ENCODE peak calls at places on chromosomes 7 and 10, in six cellular contexts. One of them, this sample, is unnamed.

GRCh38 chr7:134931487-134931886 is 54.8 kb upstream of the AGBL3 start:
- DNase-seq in GM23338: no peak
- DNase-seq in hepatocyte: no peak
- DNase-seq in HCT116: no peak
- DNase-seq in PC-3: no peak
- DNase-seq in neural progenitor cell: no peak
- DNase-seq in this sample: peak; percentile 54

GRCh38 chr10:2908851-2909630 is 158.3 kb upstream of the PFKP start:
- DNase-seq in hepatocyte: no peak
- DNase-seq in GM23338: no peak
- DNase-seq in PC-3: no peak
- DNase-seq in neural progenitor cell: no peak
- DNase-seq in HCT116: no peak
- DNase-seq in this sample: no peak

GRCh38 chr7:104341545-104341944 is 13.1 kb downstream of the LHFPL3 start:
- DNase-seq in GM23338: peak; percentile 81
- DNase-seq in PC-3: peak; percentile 4
- DNase-seq in HCT116: no peak
- DNase-seq in neural progenitor cell: peak; percentile 50
- DNase-seq in hepatocyte: peak; percentile 29
- DNase-seq in this sample: no peak

GRCh38 chr7:7352845-7353244 is 170.5 kb downstream of the C1GALT1 start:
- DNase-seq in hepatocyte: peak; percentile 10
- DNase-seq in PC-3: peak; percentile 68
- DNase-seq in HCT116: no peak
- DNase-seq in GM23338: peak; percentile 84
- DNase-seq in neural progenitor cell: no peak
- DNase-seq in this sample: no peak

GRCh38 chr10:70617798-70618568 is 15.4 kb upstream of the PRF1 start:
- DNase-seq in HCT116: no peak
- DNase-seq in PC-3: peak; percentile 54
- DNase-seq in GM23338: no peak
- DNase-seq in neural progenitor cell: no peak
- DNase-seq in hepatocyte: no peak
- DNase-seq in this sample: peak; percentile 84

GRCh38 chr7:107715531-107715930 is 28.4 kb upstream of the CBLL1 start:
- DNase-seq in HCT116: no peak
- DNase-seq in PC-3: peak; percentile 53
- DNase-seq in GM23338: no peak
- DNase-seq in hepatocyte: no peak
- DNase-seq in neural progenitor cell: no peak
- DNase-seq in this sample: no peak

GRCh38 chr7:55556492-55556891 is 15.8 kb downstream of the VOPP1 start:
- DNase-seq in HCT116: no peak
- DNase-seq in hepatocyte: no peak
- DNase-seq in GM23338: no peak
- DNase-seq in neural progenitor cell: no peak
- DNase-seq in PC-3: peak; percentile 45
- DNase-seq in this sample: no peak

GRCh38 chr10:57260175-57260574 is 899.1 kb upstream of the ZWINT start:
- DNase-seq in hepatocyte: no peak
- DNase-seq in HCT116: no peak
- DNase-seq in PC-3: peak; percentile 63
- DNase-seq in neural progenitor cell: no peak
- DNase-seq in GM23338: no peak
- DNase-seq in this sample: no peak

GRCh38 chr10:110959379-110960332 is 40.3 kb downstream of the SHOC2 start:
- DNase-seq in hepatocyte: no peak
- DNase-seq in GM23338: no peak
- DNase-seq in HCT116: no peak
- DNase-seq in neural progenitor cell: no peak
- DNase-seq in PC-3: no peak
- DNase-seq in this sample: peak; percentile 18

GRCh38 chr7:130875265-130875741 is 141.3 kb upstream of the KLF14 start:
- DNase-seq in PC-3: peak; percentile 71
- DNase-seq in HCT116: no peak
- DNase-seq in neural progenitor cell: peak; percentile 73
- DNase-seq in GM23338: peak; percentile 87
- DNase-seq in hepatocyte: peak; percentile 71
- DNase-seq in this sample: peak; percentile 58

GRCh38 chr10:88989824-88990527 is 622 bp upstream of the FAS start:
- DNase-seq in HCT116: no peak
- DNase-seq in PC-3: peak; percentile 47
- DNase-seq in neural progenitor cell: no peak
- DNase-seq in hepatocyte: peak; percentile 58
- DNase-seq in GM23338: no peak
- DNase-seq in this sample: peak; percentile 95

GRCh38 chr10:52226448-52226847 is 87.6 kb upstream of the DKK1 start:
- DNase-seq in GM23338: no peak
- DNase-seq in hepatocyte: no peak
- DNase-seq in PC-3: peak; percentile 83
- DNase-seq in HCT116: no peak
- DNase-seq in neural progenitor cell: no peak
- DNase-seq in this sample: peak; percentile 74

GRCh38 chr7:18086165-18087030 is 58.8 kb upstream of the PRPS1L1 start:
- DNase-seq in GM23338: peak; percentile 59
- DNase-seq in HCT116: no peak
- DNase-seq in neural progenitor cell: peak; percentile 80
- DNase-seq in hepatocyte: peak; percentile 45
- DNase-seq in PC-3: peak; percentile 36
- DNase-seq in this sample: peak; percentile 47

GRCh38 chr7:131489196-131489595 is 67.2 kb downstream of the PODXL start:
- DNase-seq in GM23338: no peak
- DNase-seq in hepatocyte: no peak
- DNase-seq in PC-3: no peak
- DNase-seq in HCT116: no peak
- DNase-seq in neural progenitor cell: no peak
- DNase-seq in this sample: no peak

GRCh38 chr10:109253306-109253705 is 670.0 kb downstream of the XPNPEP1 start:
- DNase-seq in hepatocyte: no peak
- DNase-seq in neural progenitor cell: no peak
- DNase-seq in PC-3: no peak
- DNase-seq in GM23338: no peak
- DNase-seq in HCT116: no peak
- DNase-seq in this sample: no peak

GRCh38 chr7:2191026-2191425 is 41.7 kb downstream of the MAD1L1 start:
- DNase-seq in PC-3: no peak
- DNase-seq in hepatocyte: no peak
- DNase-seq in HCT116: no peak
- DNase-seq in neural progenitor cell: no peak
- DNase-seq in GM23338: no peak
- DNase-seq in this sample: no peak

GRCh38 chr10:10528563-10528910 is 489.1 kb upstream of the CELF2 start:
- DNase-seq in neural progenitor cell: no peak
- DNase-seq in GM23338: no peak
- DNase-seq in PC-3: no peak
- DNase-seq in HCT116: no peak
- DNase-seq in hepatocyte: no peak
- DNase-seq in this sample: peak; percentile 35

DNA sequence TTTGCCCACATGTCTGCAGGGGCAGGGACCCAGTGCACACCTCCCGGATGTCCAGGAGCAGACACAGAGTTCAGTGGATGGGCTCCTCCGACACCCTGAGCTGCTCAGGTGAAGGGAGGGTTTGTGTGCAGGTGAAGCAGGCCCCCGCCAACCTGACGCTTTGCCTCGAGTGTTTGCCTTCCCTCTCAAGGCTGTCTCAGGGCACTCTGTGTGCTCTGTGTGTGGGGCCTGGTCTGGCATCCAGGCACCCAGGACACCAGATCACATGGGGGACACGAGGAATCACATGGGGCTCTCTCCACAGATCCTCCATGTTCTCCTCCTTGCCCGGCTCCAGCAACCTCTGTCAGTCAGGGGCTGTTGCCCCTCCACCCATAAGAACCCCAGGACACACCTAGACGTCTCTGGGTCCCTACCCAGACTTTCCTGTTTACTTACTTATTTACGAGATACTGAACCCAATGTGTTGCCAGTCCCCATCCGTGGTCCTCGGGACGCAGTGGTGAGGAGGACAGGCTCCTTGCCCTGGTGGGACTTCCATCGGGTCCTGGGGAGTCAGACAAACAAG is 99.5 kb downstream of the HTR5A start:
- DNase-seq in neural progenitor cell: no peak
- DNase-seq in HCT116: no peak
- DNase-seq in GM23338: no peak
- DNase-seq in hepatocyte: no peak
- DNase-seq in PC-3: no peak
- DNase-seq in this sample: no peak
- TF ChIP-seq EZH2phosphoT487 in neural progenitor cell: no peak
- TF ChIP-seq EZH2phosphoT487 in HCT116: no peak
- TF ChIP-seq EZH2phosphoT487 in GM23338: no peak
- TF ChIP-seq EZH2phosphoT487 in hepatocyte: no peak
- TF ChIP-seq EZH2phosphoT487 in PC-3: no peak
- TF ChIP-seq EZH2phosphoT487 in this sample: no peak

GRCh38 chr7:136114966-136115762 is 138.0 kb upstream of the MTPN start:
- DNase-seq in PC-3: peak; percentile 72
- DNase-seq in HCT116: peak; percentile 13
- DNase-seq in GM23338: peak; percentile 86
- DNase-seq in hepatocyte: peak; percentile 61
- DNase-seq in neural progenitor cell: peak; percentile 67
- DNase-seq in this sample: peak; percentile 62
- H2AFZ ChIP-seq in PC-3: no peak overlapping the region
- H2AFZ ChIP-seq in HCT116: no peak overlapping the region
- H2AFZ ChIP-seq in GM23338: peak overlapping the region; percentile 88
- H2AFZ ChIP-seq in hepatocyte: no peak overlapping the region
- H2AFZ ChIP-seq in neural progenitor cell: no peak overlapping the region
- H2AFZ ChIP-seq in this sample: no peak overlapping the region

GRCh38 chr7:75866497-75867389 is 12.1 kb upstream of the RHBDD2 start:
- DNase-seq in GM23338: peak; percentile 90
- DNase-seq in hepatocyte: peak; percentile 76
- DNase-seq in neural progenitor cell: peak; percentile 85
- DNase-seq in HCT116: peak; percentile 48
- DNase-seq in PC-3: peak; percentile 66
- DNase-seq in this sample: peak; percentile 77
- TF ChIP-seq EZH2phosphoT487 in GM23338: no peak
- TF ChIP-seq EZH2phosphoT487 in hepatocyte: no peak
- TF ChIP-seq EZH2phosphoT487 in neural progenitor cell: no peak
- TF ChIP-seq EZH2phosphoT487 in HCT116: no peak
- TF ChIP-seq EZH2phosphoT487 in PC-3: no peak
- TF ChIP-seq EZH2phosphoT487 in this sample: no peak

DNA sequence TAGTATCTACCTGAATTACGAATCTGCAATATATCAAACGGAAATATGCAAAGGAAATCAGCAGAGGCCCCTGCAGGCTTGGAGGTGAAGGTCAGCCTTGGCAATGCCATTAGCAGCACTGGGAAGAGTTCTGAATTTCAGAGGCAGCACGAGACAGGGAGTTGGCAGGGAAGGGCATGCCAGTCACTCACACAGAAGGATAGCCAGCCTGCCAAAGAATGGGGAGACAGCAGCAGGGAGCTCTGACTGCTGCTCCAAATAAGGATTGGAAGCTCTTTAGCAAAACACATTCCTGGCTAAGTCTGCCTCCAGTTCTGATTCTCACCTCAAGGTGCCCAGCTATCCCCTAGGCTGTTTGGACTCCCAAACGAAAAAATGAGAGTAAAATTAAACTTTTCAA is 188.0 kb downstream of the PDE1C start:
- DNase-seq in GM23338: peak; percentile 56
- DNase-seq in neural progenitor cell: peak; percentile 15
- DNase-seq in PC-3: no peak
- DNase-seq in HCT116: no peak
- DNase-seq in hepatocyte: no peak
- DNase-seq in this sample: peak; percentile 44
- H2AFZ ChIP-seq in GM23338: no peak overlapping the region
- H2AFZ ChIP-seq in neural progenitor cell: no peak overlapping the region
- H2AFZ ChIP-seq in PC-3: peak overlapping the region; percentile 22
- H2AFZ ChIP-seq in HCT116: no peak overlapping the region
- H2AFZ ChIP-seq in hepatocyte: no peak overlapping the region
- H2AFZ ChIP-seq in this sample: no peak overlapping the region

DNA sequence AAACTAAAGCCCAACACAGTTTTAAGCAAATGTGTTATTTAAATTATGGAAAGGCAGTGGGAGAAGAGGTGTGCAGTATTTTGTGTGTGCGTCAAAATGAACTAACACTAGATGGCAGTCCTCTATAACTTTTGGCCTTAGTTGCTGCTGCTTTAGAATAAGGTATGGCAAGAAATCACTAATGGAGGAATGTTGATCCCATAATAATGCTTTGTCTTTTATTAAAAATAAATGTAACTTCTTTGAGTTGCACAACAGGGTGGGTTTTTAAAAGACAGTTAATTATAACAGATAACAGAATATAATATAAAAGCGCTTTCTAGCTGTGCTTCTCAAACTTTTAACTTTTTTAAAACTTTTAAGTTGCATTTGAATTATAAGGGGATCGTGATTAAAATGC is 56.4 kb downstream of the BBS9 start:
- DNase-seq in hepatocyte: peak; percentile 56
- DNase-seq in PC-3: peak; percentile 70
- DNase-seq in GM23338: peak; percentile 77
- DNase-seq in neural progenitor cell: peak; percentile 56
- DNase-seq in HCT116: peak; percentile 34
- DNase-seq in this sample: peak; percentile 65
- TF ChIP-seq EZH2phosphoT487 in hepatocyte: no peak
- TF ChIP-seq EZH2phosphoT487 in PC-3: no peak
- TF ChIP-seq EZH2phosphoT487 in GM23338: no peak
- TF ChIP-seq EZH2phosphoT487 in neural progenitor cell: no peak
- TF ChIP-seq EZH2phosphoT487 in HCT116: no peak
- TF ChIP-seq EZH2phosphoT487 in this sample: no peak

GRCh38 chr7:66522518-66522917 is 106.2 kb upstream of the KCTD7 start:
- DNase-seq in hepatocyte: no peak
- DNase-seq in HCT116: no peak
- DNase-seq in neural progenitor cell: no peak
- DNase-seq in GM23338: peak; percentile 45
- DNase-seq in PC-3: peak; percentile 16
- DNase-seq in this sample: peak; percentile 36

GRCh38 chr7:66524738-66525137 is 103.9 kb upstream of the KCTD7 start:
- DNase-seq in HCT116: no peak
- DNase-seq in GM23338: no peak
- DNase-seq in hepatocyte: no peak
- DNase-seq in PC-3: no peak
- DNase-seq in neural progenitor cell: no peak
- DNase-seq in this sample: no peak

GRCh38 chr7:66523409-66523808 is 105.3 kb upstream of the KCTD7 start:
- DNase-seq in GM23338: no peak
- DNase-seq in neural progenitor cell: no peak
- DNase-seq in PC-3: no peak
- DNase-seq in HCT116: no peak
- DNase-seq in hepatocyte: no peak
- DNase-seq in this sample: no peak

GRCh38 chr7:66518151-66518691 is 110.5 kb upstream of the KCTD7 start:
- DNase-seq in hepatocyte: no peak
- DNase-seq in neural progenitor cell: no peak
- DNase-seq in GM23338: no peak
- DNase-seq in PC-3: no peak
- DNase-seq in HCT116: no peak
- DNase-seq in this sample: no peak

GRCh38 chr7:66521675-66522074 is 107.0 kb upstream of the KCTD7 start:
- DNase-seq in HCT116: no peak
- DNase-seq in PC-3: no peak
- DNase-seq in GM23338: no peak
- DNase-seq in neural progenitor cell: no peak
- DNase-seq in hepatocyte: no peak
- DNase-seq in this sample: no peak
- H2AFZ ChIP-seq in HCT116: no peak overlapping the region
- H2AFZ ChIP-seq in PC-3: no peak overlapping the region
- H2AFZ ChIP-seq in GM23338: no peak overlapping the region
- H2AFZ ChIP-seq in neural progenitor cell: no peak overlapping the region
- H2AFZ ChIP-seq in hepatocyte: no peak overlapping the region
- H2AFZ ChIP-seq in this sample: no peak overlapping the region